ENCODE peak calls at places on chromosome 7, in five cellular contexts. L is GM10248; C is stimulated activated CD8-positive, alpha-beta memory T cell treated with anti-CD3 and anti-CD28 coated beads, Interleukin-7, amount 100 ng/mL, for 1 hour; K is small intestine; P is activated CD8-positive, alpha-beta memory T cell treated with anti-CD3 and anti-CD28 coated beads, Interleukin-2, amount 50 U/mL, for 48 hours. D is an unnamed sample.

GRCh38 chr7:112400141-112400540 is 50.1 kb upstream of the IFRD1 start:
- DNase-seq in L (no peak), C (no peak), K (no peak), P (no peak), D (no peak)

GRCh38 chr7:369981-370621 is 80.1 kb downstream of the FOXL3 start:
- DNase-seq in L (no peak), C (no peak), K (peak; percentile 74), P (no peak), D (peak; percentile 2)

GRCh38 chr7:80499350-80499955 is 12.4 kb downstream of the GNAT3 start:
- DNase-seq in L (no peak), C (no peak), K (peak; percentile 43), P (no peak), D (peak; percentile 22)

GRCh38 chr7:92402920-92403759 is 44.1 kb upstream of the GATAD1 start:
- DNase-seq in L (no peak), C (no peak), K (peak; percentile 73), P (no peak), D (no peak)

GRCh38 chr7:77425151-77426051 is 9.3 kb upstream of the GSAP start:
- DNase-seq in L (no peak), C (no peak), K (no peak), P (no peak), D (no peak)

GRCh38 chr7:133703547-133703946 is 423.6 kb upstream of the LRGUK start:
- DNase-seq in L (no peak), C (no peak), K (no peak), P (no peak), D (no peak)

GRCh38 chr7:94295805-94296204 is 98.9 kb upstream of the COL1A2 start:
- DNase-seq in L (no peak), C (no peak), K (no peak), P (no peak), D (no peak)

GRCh38 chr7:55576753-55577152 is 4.5 kb upstream of the VOPP1 start:
- DNase-seq in L (no peak), C (no peak), K (no peak), P (no peak), D (no peak)

GRCh38 chr7:140121321-140121720 is 55.5 kb downstream of the KDM7A start:
- DNase-seq in L (no peak), C (no peak), K (no peak), P (no peak), D (no peak)

GRCh38 chr7:112173214-112173905 is 32.8 kb downstream of the DOCK4 start:
- DNase-seq in L (no peak), C (no peak), K (no peak), P (no peak), D (no peak)

GRCh38 chr7:39587393-39587792 is 21.2 kb downstream of the YAE1 start:
- DNase-seq in L (no peak), C (no peak), K (no peak), P (no peak), D (no peak)

GRCh38 chr7:5590596-5591546 is 167.2 kb upstream of the TNRC18 start:
- DNase-seq in L (no peak), C (no peak), K (no peak), P (no peak), D (no peak)

GRCh38 chr7:85074-85945 is 107.1 kb upstream of the FAM20C start:
- DNase-seq in L (no peak), C (no peak), K (no peak), P (peak; percentile 37), D (peak; percentile 44)

GRCh38 chr7:142587578-142588191 is 161.6 kb upstream of the PRSS1 start:
- DNase-seq in L (peak; percentile 71), C (no peak), K (peak; percentile 65), P (no peak), D (no peak)

GRCh38 chr7:99375070-99375807 is 709 bp downstream of the ARPC1B start:
- DNase-seq in L (peak; percentile 81), C (no peak), K (peak; percentile 91), P (peak; percentile 83), D (peak; percentile 85)

GRCh38 chr7:7017707-7018265 is 164.6 kb upstream of the C1GALT1 start:
- DNase-seq in L (no peak), C (no peak), K (no peak), P (no peak), D (no peak)

GRCh38 chr7:22173884-22174573 is 182.9 kb downstream of the RAPGEF5 start:
- DNase-seq in L (peak; percentile 30), C (no peak), K (peak; percentile 14), P (no peak), D (no peak)

GRCh38 chr7:150463461-150463860 is 13.0 kb downstream of the GIMAP8 start:
- DNase-seq in L (no peak), C (no peak), K (no peak), P (no peak), D (no peak)

GRCh38 chr7:131302876-131303707 is 24.6 kb upstream of the MKLN1 start:
- DNase-seq in L (peak; percentile 30), C (no peak), K (peak; percentile 40), P (no peak), D (peak; percentile 23)

GRCh38 chr7:104137511-104137910 is 70.3 kb downstream of the ORC5 start:
- DNase-seq in L (no peak), C (no peak), K (no peak), P (no peak), D (no peak)

GRCh38 chr7:51315393-51316261 is 982 bp downstream of the COBL start:
- DNase-seq in L (no peak), C (no peak), K (peak; percentile 94), P (peak; percentile 51), D (peak; percentile 30)

GRCh38 chr7:2004841-2005351 is 227.8 kb downstream of the MAD1L1 start:
- DNase-seq in L (no peak), C (no peak), K (no peak), P (no peak), D (peak; percentile 12)

GRCh38 chr7:93171606-93172226 is 23.5 kb upstream of the SAMD9L start:
- DNase-seq in L (no peak), C (no peak), K (no peak), P (no peak), D (no peak)

GRCh38 chr7:98203261-98203963 is 7.8 kb upstream of the BHLHA15 start:
- DNase-seq in L (peak; percentile 79), C (no peak), K (no peak), P (peak; percentile 67), D (no peak)

GRCh38 chr7:115953554-115954248 is 76.9 kb downstream of the TFEC start:
- DNase-seq in L (no peak), C (no peak), K (no peak), P (no peak), D (no peak)

GRCh38 chr7:91379246-91379645 is 115.0 kb downstream of the FZD1 start:
- DNase-seq in L (no peak), C (no peak), K (no peak), P (no peak), D (no peak)

D was measured in left ventricle myocardium inferior.